ENCODE peak calls at places on chromosomes 2 and 18, in seven cellular contexts. One of them, this sample, is unnamed.

GRCh38 chr2:71713581-71714580 is 260.5 kb downstream of the DYSF start:
- DNase-seq in GM23338: no peak
- DNase-seq in naive thymus-derived CD8-positive, alpha-beta T cell: no peak
- DNase-seq in CD8-positive, alpha-beta T cell: no peak
- DNase-seq in activated T-helper 9 cell treated with anti-CD3 and anti-CD28 coated beads, Interleukin-2, amount 50 U/mL, for 16 hours: no peak
- DNase-seq in glutamatergic neuron: no peak
- DNase-seq in activated T-cell treated with anti-CD3 and anti-CD28 coated beads for 24 hours: no peak
- DNase-seq in this sample: peak; percentile 62

GRCh38 chr2:31297751-31298150 is 63.8 kb downstream of the EHD3 start:
- DNase-seq in naive thymus-derived CD8-positive, alpha-beta T cell: no peak
- DNase-seq in activated T-helper 9 cell treated with anti-CD3 and anti-CD28 coated beads, Interleukin-2, amount 50 U/mL, for 16 hours: no peak
- DNase-seq in CD8-positive, alpha-beta T cell: no peak
- DNase-seq in GM23338: no peak
- DNase-seq in activated T-cell treated with anti-CD3 and anti-CD28 coated beads for 24 hours: no peak
- DNase-seq in glutamatergic neuron: no peak
- DNase-seq in this sample: peak; percentile 35

GRCh38 chr2:40420478-40420877 is 31.4 kb downstream of the SLC8A1 start:
- DNase-seq in activated T-helper 9 cell treated with anti-CD3 and anti-CD28 coated beads, Interleukin-2, amount 50 U/mL, for 16 hours: no peak
- DNase-seq in naive thymus-derived CD8-positive, alpha-beta T cell: no peak
- DNase-seq in GM23338: no peak
- DNase-seq in activated T-cell treated with anti-CD3 and anti-CD28 coated beads for 24 hours: no peak
- DNase-seq in glutamatergic neuron: no peak
- DNase-seq in CD8-positive, alpha-beta T cell: no peak
- DNase-seq in this sample: no peak

GRCh38 chr2:232925153-232925768 is 55.2 kb downstream of the SNORC start:
- DNase-seq in CD8-positive, alpha-beta T cell: no peak
- DNase-seq in activated T-cell treated with anti-CD3 and anti-CD28 coated beads for 24 hours: no peak
- DNase-seq in activated T-helper 9 cell treated with anti-CD3 and anti-CD28 coated beads, Interleukin-2, amount 50 U/mL, for 16 hours: no peak
- DNase-seq in glutamatergic neuron: no peak
- DNase-seq in naive thymus-derived CD8-positive, alpha-beta T cell: no peak
- DNase-seq in GM23338: peak; percentile 41
- DNase-seq in this sample: no peak

GRCh38 chr2:46915281-46915810 is at the start of gene MCFD2:
- DNase-seq in GM23338: no peak
- DNase-seq in activated T-cell treated with anti-CD3 and anti-CD28 coated beads for 24 hours: no peak
- DNase-seq in glutamatergic neuron: no peak
- DNase-seq in activated T-helper 9 cell treated with anti-CD3 and anti-CD28 coated beads, Interleukin-2, amount 50 U/mL, for 16 hours: no peak
- DNase-seq in CD8-positive, alpha-beta T cell: no peak
- DNase-seq in naive thymus-derived CD8-positive, alpha-beta T cell: no peak
- DNase-seq in this sample: peak; percentile 51

GRCh38 chr2:39525636-39526412 is 88.7 kb upstream of the MAP4K3 start:
- DNase-seq in naive thymus-derived CD8-positive, alpha-beta T cell: no peak
- DNase-seq in activated T-helper 9 cell treated with anti-CD3 and anti-CD28 coated beads, Interleukin-2, amount 50 U/mL, for 16 hours: no peak
- DNase-seq in glutamatergic neuron: no peak
- DNase-seq in GM23338: no peak
- DNase-seq in CD8-positive, alpha-beta T cell: no peak
- DNase-seq in activated T-cell treated with anti-CD3 and anti-CD28 coated beads for 24 hours: no peak
- DNase-seq in this sample: no peak

GRCh38 chr2:196233033-196233807 is 61.8 kb upstream of the STK17B start:
- DNase-seq in CD8-positive, alpha-beta T cell: no peak
- DNase-seq in glutamatergic neuron: no peak
- DNase-seq in activated T-helper 9 cell treated with anti-CD3 and anti-CD28 coated beads, Interleukin-2, amount 50 U/mL, for 16 hours: no peak
- DNase-seq in GM23338: no peak
- DNase-seq in naive thymus-derived CD8-positive, alpha-beta T cell: no peak
- DNase-seq in activated T-cell treated with anti-CD3 and anti-CD28 coated beads for 24 hours: no peak
- DNase-seq in this sample: peak; percentile 89

GRCh38 chr2:101152195-101153076 is 1.3 kb upstream of the TBC1D8 start:
- DNase-seq in naive thymus-derived CD8-positive, alpha-beta T cell: no peak
- DNase-seq in CD8-positive, alpha-beta T cell: no peak
- DNase-seq in GM23338: peak; percentile 76
- DNase-seq in glutamatergic neuron: peak; percentile 42
- DNase-seq in activated T-cell treated with anti-CD3 and anti-CD28 coated beads for 24 hours: no peak
- DNase-seq in activated T-helper 9 cell treated with anti-CD3 and anti-CD28 coated beads, Interleukin-2, amount 50 U/mL, for 16 hours: no peak
- DNase-seq in this sample: peak; percentile 62

GRCh38 chr2:144331652-144332355 is 188.1 kb downstream of the ZEB2 start:
- DNase-seq in naive thymus-derived CD8-positive, alpha-beta T cell: no peak
- DNase-seq in activated T-cell treated with anti-CD3 and anti-CD28 coated beads for 24 hours: no peak
- DNase-seq in GM23338: peak; percentile 57
- DNase-seq in glutamatergic neuron: peak; percentile 77
- DNase-seq in CD8-positive, alpha-beta T cell: no peak
- DNase-seq in activated T-helper 9 cell treated with anti-CD3 and anti-CD28 coated beads, Interleukin-2, amount 50 U/mL, for 16 hours: no peak
- DNase-seq in this sample: no peak

GRCh38 chr2:134372611-134373131 is 118.8 kb downstream of the MGAT5 start:
- DNase-seq in naive thymus-derived CD8-positive, alpha-beta T cell: no peak
- DNase-seq in activated T-cell treated with anti-CD3 and anti-CD28 coated beads for 24 hours: no peak
- DNase-seq in glutamatergic neuron: no peak
- DNase-seq in GM23338: no peak
- DNase-seq in activated T-helper 9 cell treated with anti-CD3 and anti-CD28 coated beads, Interleukin-2, amount 50 U/mL, for 16 hours: no peak
- DNase-seq in CD8-positive, alpha-beta T cell: no peak
- DNase-seq in this sample: peak; percentile 90

GRCh38 chr18:69518989-69519388 is 118.3 kb downstream of the DOK6 start:
- DNase-seq in activated T-cell treated with anti-CD3 and anti-CD28 coated beads for 24 hours: no peak
- DNase-seq in GM23338: no peak
- DNase-seq in glutamatergic neuron: no peak
- DNase-seq in CD8-positive, alpha-beta T cell: no peak
- DNase-seq in activated T-helper 9 cell treated with anti-CD3 and anti-CD28 coated beads, Interleukin-2, amount 50 U/mL, for 16 hours: no peak
- DNase-seq in naive thymus-derived CD8-positive, alpha-beta T cell: no peak
- DNase-seq in this sample: peak; percentile 4

GRCh38 chr2:226431301-226431955 is 368.2 kb downstream of the IRS1 start:
- DNase-seq in CD8-positive, alpha-beta T cell: no peak
- DNase-seq in glutamatergic neuron: no peak
- DNase-seq in activated T-helper 9 cell treated with anti-CD3 and anti-CD28 coated beads, Interleukin-2, amount 50 U/mL, for 16 hours: no peak
- DNase-seq in naive thymus-derived CD8-positive, alpha-beta T cell: no peak
- DNase-seq in activated T-cell treated with anti-CD3 and anti-CD28 coated beads for 24 hours: no peak
- DNase-seq in GM23338: no peak
- DNase-seq in this sample: peak; percentile 86

GRCh38 chr2:113077921-113078320 is 10.2 kb downstream of the IL1F10 start:
- DNase-seq in glutamatergic neuron: no peak
- DNase-seq in CD8-positive, alpha-beta T cell: no peak
- DNase-seq in activated T-cell treated with anti-CD3 and anti-CD28 coated beads for 24 hours: no peak
- DNase-seq in activated T-helper 9 cell treated with anti-CD3 and anti-CD28 coated beads, Interleukin-2, amount 50 U/mL, for 16 hours: no peak
- DNase-seq in GM23338: no peak
- DNase-seq in naive thymus-derived CD8-positive, alpha-beta T cell: no peak
- DNase-seq in this sample: no peak

GRCh38 chr2:120461546-120462537 is 115.9 kb downstream of the INHBB start:
- DNase-seq in GM23338: no peak
- DNase-seq in glutamatergic neuron: no peak
- DNase-seq in CD8-positive, alpha-beta T cell: no peak
- DNase-seq in activated T-cell treated with anti-CD3 and anti-CD28 coated beads for 24 hours: no peak
- DNase-seq in naive thymus-derived CD8-positive, alpha-beta T cell: no peak
- DNase-seq in activated T-helper 9 cell treated with anti-CD3 and anti-CD28 coated beads, Interleukin-2, amount 50 U/mL, for 16 hours: no peak
- DNase-seq in this sample: no peak

GRCh38 chr2:170813611-170814550 is 2.8 kb upstream of the GAD1 start:
- DNase-seq in glutamatergic neuron: peak; percentile 28
- DNase-seq in activated T-helper 9 cell treated with anti-CD3 and anti-CD28 coated beads, Interleukin-2, amount 50 U/mL, for 16 hours: no peak
- DNase-seq in CD8-positive, alpha-beta T cell: no peak
- DNase-seq in GM23338: peak; percentile 95
- DNase-seq in naive thymus-derived CD8-positive, alpha-beta T cell: no peak
- DNase-seq in activated T-cell treated with anti-CD3 and anti-CD28 coated beads for 24 hours: no peak
- DNase-seq in this sample: peak; percentile 49

GRCh38 chr2:3399829-3400228 is 20.3 kb downstream of the TRAPPC12 start:
- DNase-seq in glutamatergic neuron: peak; percentile 65
- DNase-seq in activated T-cell treated with anti-CD3 and anti-CD28 coated beads for 24 hours: no peak
- DNase-seq in activated T-helper 9 cell treated with anti-CD3 and anti-CD28 coated beads, Interleukin-2, amount 50 U/mL, for 16 hours: no peak
- DNase-seq in naive thymus-derived CD8-positive, alpha-beta T cell: no peak
- DNase-seq in GM23338: peak; percentile 26
- DNase-seq in CD8-positive, alpha-beta T cell: no peak
- DNase-seq in this sample: peak; percentile 12

GRCh38 chr18:57353137-57353939 is 981 bp downstream of the ST8SIA3 start:
- DNase-seq in glutamatergic neuron: peak; percentile 91
- DNase-seq in naive thymus-derived CD8-positive, alpha-beta T cell: no peak
- DNase-seq in GM23338: peak; percentile 81
- DNase-seq in activated T-helper 9 cell treated with anti-CD3 and anti-CD28 coated beads, Interleukin-2, amount 50 U/mL, for 16 hours: no peak
- DNase-seq in CD8-positive, alpha-beta T cell: no peak
- DNase-seq in activated T-cell treated with anti-CD3 and anti-CD28 coated beads for 24 hours: no peak
- DNase-seq in this sample: no peak

GRCh38 chr2:140057928-140058327 is 1277.7 kb upstream of the NXPH2 start:
- DNase-seq in activated T-helper 9 cell treated with anti-CD3 and anti-CD28 coated beads, Interleukin-2, amount 50 U/mL, for 16 hours: no peak
- DNase-seq in activated T-cell treated with anti-CD3 and anti-CD28 coated beads for 24 hours: no peak
- DNase-seq in naive thymus-derived CD8-positive, alpha-beta T cell: no peak
- DNase-seq in GM23338: no peak
- DNase-seq in glutamatergic neuron: no peak
- DNase-seq in CD8-positive, alpha-beta T cell: no peak
- DNase-seq in this sample: no peak

GRCh38 chr2:112625474-112626114 is 20.1 kb upstream of the SLC20A1 start:
- DNase-seq in GM23338: no peak
- DNase-seq in glutamatergic neuron: no peak
- DNase-seq in CD8-positive, alpha-beta T cell: peak; percentile 41
- DNase-seq in naive thymus-derived CD8-positive, alpha-beta T cell: no peak
- DNase-seq in activated T-cell treated with anti-CD3 and anti-CD28 coated beads for 24 hours: no peak
- DNase-seq in activated T-helper 9 cell treated with anti-CD3 and anti-CD28 coated beads, Interleukin-2, amount 50 U/mL, for 16 hours: no peak
- DNase-seq in this sample: no peak

GRCh38 chr2:151862688-151863087 is 34.5 kb upstream of the ARL5A start:
- DNase-seq in activated T-helper 9 cell treated with anti-CD3 and anti-CD28 coated beads, Interleukin-2, amount 50 U/mL, for 16 hours: no peak
- DNase-seq in naive thymus-derived CD8-positive, alpha-beta T cell: no peak
- DNase-seq in CD8-positive, alpha-beta T cell: no peak
- DNase-seq in glutamatergic neuron: no peak
- DNase-seq in activated T-cell treated with anti-CD3 and anti-CD28 coated beads for 24 hours: no peak
- DNase-seq in GM23338: no peak
- DNase-seq in this sample: no peak

GRCh38 chr2:181140414-181140813 is 160.0 kb downstream of the UBE2E3 start:
- DNase-seq in activated T-cell treated with anti-CD3 and anti-CD28 coated beads for 24 hours: no peak
- DNase-seq in GM23338: no peak
- DNase-seq in glutamatergic neuron: no peak
- DNase-seq in CD8-positive, alpha-beta T cell: no peak
- DNase-seq in naive thymus-derived CD8-positive, alpha-beta T cell: no peak
- DNase-seq in activated T-helper 9 cell treated with anti-CD3 and anti-CD28 coated beads, Interleukin-2, amount 50 U/mL, for 16 hours: no peak
- DNase-seq in this sample: peak; percentile 82

GRCh38 chr18:32714571-32715148 is 58.2 kb downstream of the KLHL14 start:
- DNase-seq in activated T-helper 9 cell treated with anti-CD3 and anti-CD28 coated beads, Interleukin-2, amount 50 U/mL, for 16 hours: no peak
- DNase-seq in naive thymus-derived CD8-positive, alpha-beta T cell: no peak
- DNase-seq in glutamatergic neuron: peak; percentile 30
- DNase-seq in GM23338: peak; percentile 87
- DNase-seq in activated T-cell treated with anti-CD3 and anti-CD28 coated beads for 24 hours: peak; percentile 4
- DNase-seq in CD8-positive, alpha-beta T cell: no peak
- DNase-seq in this sample: peak; percentile 44

GRCh38 chr18:45654677-45655076 is 39.4 kb downstream of the SLC14A2 start:
- DNase-seq in GM23338: no peak
- DNase-seq in CD8-positive, alpha-beta T cell: peak; percentile 9
- DNase-seq in naive thymus-derived CD8-positive, alpha-beta T cell: no peak
- DNase-seq in glutamatergic neuron: no peak
- DNase-seq in activated T-cell treated with anti-CD3 and anti-CD28 coated beads for 24 hours: no peak
- DNase-seq in activated T-helper 9 cell treated with anti-CD3 and anti-CD28 coated beads, Interleukin-2, amount 50 U/mL, for 16 hours: no peak
- DNase-seq in this sample: no peak

GRCh38 chr2:199916980-199917379 is 5.9 kb downstream of the C2orf69 start:
- DNase-seq in GM23338: peak; percentile 8
- DNase-seq in naive thymus-derived CD8-positive, alpha-beta T cell: no peak
- DNase-seq in glutamatergic neuron: no peak
- DNase-seq in CD8-positive, alpha-beta T cell: no peak
- DNase-seq in activated T-cell treated with anti-CD3 and anti-CD28 coated beads for 24 hours: no peak
- DNase-seq in activated T-helper 9 cell treated with anti-CD3 and anti-CD28 coated beads, Interleukin-2, amount 50 U/mL, for 16 hours: no peak
- DNase-seq in this sample: no peak

GRCh38 chr2:30366199-30366691 is 80.8 kb upstream of the LCLAT1 start:
- DNase-seq in glutamatergic neuron: no peak
- DNase-seq in CD8-positive, alpha-beta T cell: peak; percentile 68
- DNase-seq in naive thymus-derived CD8-positive, alpha-beta T cell: peak; percentile 40
- DNase-seq in GM23338: no peak
- DNase-seq in activated T-helper 9 cell treated with anti-CD3 and anti-CD28 coated beads, Interleukin-2, amount 50 U/mL, for 16 hours: peak; percentile 9
- DNase-seq in activated T-cell treated with anti-CD3 and anti-CD28 coated beads for 24 hours: peak; percentile 36
- DNase-seq in this sample: peak; percentile 63

GRCh38 chr18:50468802-50469201 is 91.1 kb upstream of the MAPK4 start:
- DNase-seq in activated T-helper 9 cell treated with anti-CD3 and anti-CD28 coated beads, Interleukin-2, amount 50 U/mL, for 16 hours: no peak
- DNase-seq in glutamatergic neuron: no peak
- DNase-seq in activated T-cell treated with anti-CD3 and anti-CD28 coated beads for 24 hours: no peak
- DNase-seq in naive thymus-derived CD8-positive, alpha-beta T cell: no peak
- DNase-seq in GM23338: no peak
- DNase-seq in CD8-positive, alpha-beta T cell: no peak
- DNase-seq in this sample: no peak

GRCh38 chr2:132448771-132449170 is 32.2 kb downstream of the GPR39 start:
- DNase-seq in GM23338: peak; percentile 65
- DNase-seq in glutamatergic neuron: peak; percentile 67
- DNase-seq in CD8-positive, alpha-beta T cell: no peak
- DNase-seq in activated T-cell treated with anti-CD3 and anti-CD28 coated beads for 24 hours: no peak
- DNase-seq in naive thymus-derived CD8-positive, alpha-beta T cell: no peak
- DNase-seq in activated T-helper 9 cell treated with anti-CD3 and anti-CD28 coated beads, Interleukin-2, amount 50 U/mL, for 16 hours: no peak
- DNase-seq in this sample: peak; percentile 32

GRCh38 chr2:230181245-230181644 is 38.5 kb downstream of the SP110 start:
- DNase-seq in activated T-helper 9 cell treated with anti-CD3 and anti-CD28 coated beads, Interleukin-2, amount 50 U/mL, for 16 hours: no peak
- DNase-seq in CD8-positive, alpha-beta T cell: no peak
- DNase-seq in naive thymus-derived CD8-positive, alpha-beta T cell: no peak
- DNase-seq in activated T-cell treated with anti-CD3 and anti-CD28 coated beads for 24 hours: no peak
- DNase-seq in GM23338: no peak
- DNase-seq in glutamatergic neuron: no peak
- DNase-seq in this sample: no peak